ENCODE peak calls at places on chromosomes 16 and 17, in four cellular contexts. O, M, X and H are unnamed samples.

GRCh38 chr16:53712065-53712464 is 8.1 kb downstream of the FTO start:
- DNase-seq in O (no peak), M (no peak), X (no peak), H (no peak)

GRCh38 chr17:77212081-77212832 is 71.5 kb downstream of the SEC14L1 start:
- DNase-seq in O (no peak), M (no peak), X (no peak), H (no peak)

GRCh38 chr16:86508028-86508946 is 2.0 kb upstream of the FOXF1 start:
- DNase-seq in O (peak; percentile 66), M (no peak), X (no peak), H (no peak)

GRCh38 chr16:57906385-57907316 is 64.3 kb downstream of the CNGB1 start:
- DNase-seq in O (peak; percentile 61), M (no peak), X (no peak), H (no peak)

GRCh38 chr17:37137070-37137610 is 188.4 kb downstream of the AATF start:
- DNase-seq in O (no peak), M (no peak), X (no peak), H (no peak)

GRCh38 chr17:887842-888214 is 91.7 kb downstream of the NXN start:
- DNase-seq in O (no peak), M (no peak), X (no peak), H (no peak)

GRCh38 chr16:14378131-14378551 is 251.9 kb downstream of the PARN start:
- DNase-seq in O (no peak), M (no peak), X (no peak), H (no peak)

GRCh38 chr16:4904942-4905615 is 31.9 kb downstream of the PPL start:
- DNase-seq in O (no peak), M (no peak), X (no peak), H (no peak)

GRCh38 chr17:50604470-50604869 is 30.2 kb upstream of the ABCC3 start:
- DNase-seq in O (peak; percentile 88), M (no peak), X (peak; percentile 29), H (peak; percentile 55)

GRCh38 chr17:71460943-71461342 is 659.9 kb upstream of the SOX9 start:
- DNase-seq in O (no peak), M (no peak), X (no peak), H (no peak)

GRCh38 chr16:8958344-8958808 is 5.3 kb downstream of the USP7 start:
- DNase-seq in O (no peak), M (no peak), X (no peak), H (no peak)

GRCh38 chr16:28149016-28149888 is 62.5 kb downstream of the XPO6 start:
- DNase-seq in O (no peak), M (no peak), X (no peak), H (no peak)

GRCh38 chr16:82042841-82043240 is 7.8 kb downstream of the HSD17B2 start:
- DNase-seq in O (no peak), M (no peak), X (no peak), H (no peak)

GRCh38 chr16:56615353-56615752 is 7.0 kb downstream of the MT2A start:
- DNase-seq in O (no peak), M (no peak), X (no peak), H (no peak)

GRCh38 chr17:16980061-16980460 is 8.1 kb upstream of the TNFRSF13B start:
- DNase-seq in O (no peak), M (no peak), X (no peak), H (no peak)

GRCh38 chr17:3474212-3474611 is 1.6 kb upstream of the ASPA start:
- DNase-seq in O (no peak), M (no peak), X (no peak), H (no peak)

GRCh38 chr17:58338907-58339774 is 10.5 kb upstream of the TSPOAP1 start:
- DNase-seq in O (peak; percentile 81), M (no peak), X (no peak), H (peak; percentile 64)

GRCh38 chr16:86888240-86889044 is 310.1 kb downstream of the FOXL1 start:
- DNase-seq in O (no peak), M (no peak), X (no peak), H (no peak)

GRCh38 chr17:38449364-38449763 is 21.1 kb downstream of the ARHGAP23 start:
- DNase-seq in O (no peak), M (no peak), X (no peak), H (peak; percentile 43)

GRCh38 chr16:3610698-3611144 is 685 bp downstream of the SLX4 start:
- DNase-seq in O (no peak), M (no peak), X (no peak), H (no peak)

GRCh38 chr17:1730004-1730344 is 5.5 kb downstream of the WDR81 start:
- DNase-seq in O (no peak), M (no peak), X (no peak), H (no peak)

GRCh38 chr17:28948873-28949184 is 2.5 kb downstream of the PHF12 start:
- DNase-seq in O (no peak), M (no peak), X (no peak), H (no peak)

GRCh38 chr17:31582151-31582907 is 190.9 kb downstream of the RAB11FIP4 start:
- DNase-seq in O (peak; percentile 90), M (no peak), X (no peak), H (no peak)

GRCh38 chr17:69402052-69402451 is 12.4 kb upstream of the MAP2K6 start:
- DNase-seq in O (no peak), M (no peak), X (no peak), H (no peak)

GRCh38 chr16:62392698-62393097 is 356.5 kb upstream of the CDH8 start:
- DNase-seq in O (no peak), M (no peak), X (no peak), H (no peak)

GRCh38 chr16:28845173-28846079 is 722 bp downstream of the TUFM start:
- DNase-seq in O (peak; percentile 69), M (no peak), X (peak; percentile 15), H (no peak)

GRCh38 chr17:7391307-7391706 is 3.0 kb downstream of the PLSCR3 start:
- DNase-seq in O (no peak), M (no peak), X (no peak), H (no peak)